ENCODE peak calls at places on chromosome 11, in ten cellular contexts. Y, T, R, I, M, W, G, B, U and K are unnamed samples.

GRCh38 chr11:69342588-69343330 is 48.8 kb downstream of the MYEOV start:
- DNase-seq in Y (peak; percentile 30), T (no peak), R (no peak), I (no peak), M (no peak), W (no peak), G (no peak), B (no peak), U (no peak), K (no peak)

GRCh38 chr11:450809-451451 is 851 bp downstream of the PTDSS2 start:
- DNase-seq in Y (peak; percentile 82), T (peak; percentile 64), R (peak; percentile 74), I (peak; percentile 74), M (peak; percentile 5), W (peak; percentile 65), G (peak; percentile 55), B (no peak), U (peak; percentile 85), K (peak; percentile 45)

GRCh38 chr11:73996161-73996747 is 12.6 kb downstream of the UCP3 start:
- DNase-seq in Y (peak; percentile 53), T (no peak), R (peak; percentile 45), I (peak; percentile 5), M (no peak), W (no peak), G (peak; percentile 62), B (no peak), U (no peak), K (no peak)

GRCh38 chr11:67375320-67376021 is 2.1 kb upstream of the CLCF1 start:
- DNase-seq in Y (no peak), T (no peak), R (no peak), I (no peak), M (no peak), W (no peak), G (peak; percentile 38), B (no peak), U (no peak), K (no peak)

GRCh38 chr11:44812971-44813370 is 86.2 kb downstream of the TSPAN18 start:
- DNase-seq in Y (no peak), T (no peak), R (no peak), I (no peak), M (no peak), W (no peak), G (no peak), B (no peak), U (no peak), K (no peak)

GRCh38 chr11:82865841-82866240 is 34.4 kb downstream of the PRCP start:
- DNase-seq in Y (no peak), T (no peak), R (no peak), I (no peak), M (no peak), W (no peak), G (peak; percentile 42), B (no peak), U (peak; percentile 59), K (no peak)

GRCh38 chr11:2471048-2471803 is 26.4 kb downstream of the KCNQ1 start:
- DNase-seq in Y (peak; percentile 38), T (no peak), R (no peak), I (no peak), M (no peak), W (no peak), G (no peak), B (no peak), U (no peak), K (no peak)

GRCh38 chr11:13013054-13013488 is 4.0 kb downstream of the RASSF10 start:
- DNase-seq in Y (no peak), T (no peak), R (peak; percentile 56), I (no peak), M (no peak), W (no peak), G (no peak), B (no peak), U (no peak), K (no peak)